ENCODE peak calls at places on chromosomes 3 and 15, in ten cellular contexts. M, U, R, L, O, S, D, I, C and G are unnamed samples.

GRCh38 chr15:29925227-29926082 is 103.2 kb upstream of the TJP1 start:
- DNase-seq in M (peak), U (peak), R (no peak), L (peak), O (peak), S (peak), D (peak), I (peak), C (peak), G (no peak)

GRCh38 chr15:85475317-85475701 is 94.9 kb downstream of the AKAP13 start:
- DNase-seq in M (no peak), U (no peak), R (no peak), L (no peak), O (no peak), S (no peak), D (no peak), I (no peak), C (no peak), G (no peak)

GRCh38 chr3:16399473-16399872 is 114.0 kb downstream of the RFTN1 start:
- DNase-seq in M (peak), U (peak), R (no peak), L (no peak), O (peak), S (peak), D (peak), I (peak), C (peak), G (no peak)

GRCh38 chr15:91140561-91140960 is 40.5 kb downstream of the SV2B start:
- DNase-seq in M (no peak), U (no peak), R (no peak), L (no peak), O (no peak), S (no peak), D (no peak), I (no peak), C (no peak), G (no peak)

GRCh38 chr3:196689941-196690660 is 21.9 kb downstream of the CEP19 start:
- DNase-seq in M (no peak), U (no peak), R (no peak), L (no peak), O (no peak), S (no peak), D (no peak), I (no peak), C (no peak), G (no peak)

GRCh38 chr3:187677604-187678003 is 7.4 kb upstream of the SST start:
- DNase-seq in M (no peak), U (no peak), R (no peak), L (no peak), O (no peak), S (peak), D (no peak), I (no peak), C (no peak), G (no peak)

GRCh38 chr15:51076898-51077564 is 17.7 kb downstream of the TNFAIP8L3 start:
- DNase-seq in M (peak), U (peak), R (peak), L (no peak), O (peak), S (peak), D (peak), I (no peak), C (no peak), G (peak)

GRCh38 chr15:101613130-101614000 is 38.8 kb downstream of the TM2D3 start:
- DNase-seq in M (peak), U (no peak), R (no peak), L (no peak), O (peak), S (peak), D (peak), I (peak), C (peak), G (peak)

GRCh38 chr3:117790256-117790987 is 1080.8 kb downstream of the TUSC7 start:
- DNase-seq in M (no peak), U (no peak), R (no peak), L (peak), O (peak), S (peak), D (no peak), I (peak), C (no peak), G (no peak)

GRCh38 chr15:76483018-76483417 is 146.4 kb downstream of the ISL2 start:
- DNase-seq in M (no peak), U (no peak), R (no peak), L (no peak), O (no peak), S (no peak), D (no peak), I (no peak), C (no peak), G (no peak)

GRCh38 chr3:193313448-193313958 is 65.0 kb downstream of the ATP13A5 start:
- DNase-seq in M (no peak), U (no peak), R (no peak), L (no peak), O (no peak), S (no peak), D (no peak), I (no peak), C (no peak), G (no peak)

GRCh38 chr3:39164414-39164813 is 11.0 kb upstream of the CSRNP1 start:
- DNase-seq in M (no peak), U (no peak), R (no peak), L (no peak), O (no peak), S (no peak), D (no peak), I (no peak), C (no peak), G (no peak)

GRCh38 chr15:101694261-101694660 is 30.0 kb downstream of the TARS3 start:
- DNase-seq in M (no peak), U (no peak), R (no peak), L (no peak), O (no peak), S (no peak), D (no peak), I (no peak), C (peak), G (no peak)

GRCh38 chr3:23540600-23540999 is 265.2 kb upstream of the UBE2E1 start:
- DNase-seq in M (no peak), U (no peak), R (no peak), L (no peak), O (no peak), S (no peak), D (no peak), I (no peak), C (no peak), G (no peak)

GRCh38 chr3:46098319-46098761 is 71.1 kb upstream of the XCR1 start:
- DNase-seq in M (no peak), U (peak), R (peak), L (no peak), O (peak), S (peak), D (peak), I (peak), C (peak), G (peak)

GRCh38 chr3:124174463-124174862 is 182.5 kb upstream of the ROPN1 start:
- DNase-seq in M (peak), U (no peak), R (peak), L (no peak), O (no peak), S (no peak), D (no peak), I (no peak), C (no peak), G (no peak)

GRCh38 chr3:94285874-94286273 is 223.0 kb downstream of the NSUN3 start:
- DNase-seq in M (no peak), U (no peak), R (no peak), L (no peak), O (no peak), S (peak), D (no peak), I (no peak), C (peak), G (no peak)

GRCh38 chr15:92377083-92377789 is 16.4 kb upstream of the ST8SIA2 start:
- DNase-seq in M (no peak), U (no peak), R (no peak), L (no peak), O (peak), S (no peak), D (peak), I (no peak), C (peak), G (peak)

GRCh38 chr3:185932213-185932612 is 5.6 kb downstream of the TRA2B start:
- DNase-seq in M (no peak), U (no peak), R (no peak), L (no peak), O (no peak), S (no peak), D (no peak), I (no peak), C (no peak), G (no peak)

GRCh38 chr3:185929192-185930151 is 8.3 kb downstream of the TRA2B start:
- DNase-seq in M (no peak), U (no peak), R (no peak), L (no peak), O (no peak), S (peak), D (no peak), I (peak), C (peak), G (no peak)

GRCh38 chr3:185933374-185933950 is 4.4 kb downstream of the TRA2B start:
- DNase-seq in M (no peak), U (no peak), R (no peak), L (no peak), O (no peak), S (no peak), D (no peak), I (no peak), C (no peak), G (no peak)

GRCh38 chr3:185930393-185931107 is 7.3 kb downstream of the TRA2B start:
- DNase-seq in M (no peak), U (no peak), R (no peak), L (no peak), O (peak), S (peak), D (no peak), I (peak), C (no peak), G (no peak)

GRCh38 chr3:185931777-185932176 is 6.0 kb downstream of the TRA2B start:
- DNase-seq in M (no peak), U (no peak), R (no peak), L (no peak), O (no peak), S (no peak), D (no peak), I (no peak), C (no peak), G (no peak)
- H3K4me3 ChIP-seq in M (peak), U (peak), R (peak), L (no peak), O (no peak), S (no peak), D (peak), I (peak), C (peak), G (peak)

DNA sequence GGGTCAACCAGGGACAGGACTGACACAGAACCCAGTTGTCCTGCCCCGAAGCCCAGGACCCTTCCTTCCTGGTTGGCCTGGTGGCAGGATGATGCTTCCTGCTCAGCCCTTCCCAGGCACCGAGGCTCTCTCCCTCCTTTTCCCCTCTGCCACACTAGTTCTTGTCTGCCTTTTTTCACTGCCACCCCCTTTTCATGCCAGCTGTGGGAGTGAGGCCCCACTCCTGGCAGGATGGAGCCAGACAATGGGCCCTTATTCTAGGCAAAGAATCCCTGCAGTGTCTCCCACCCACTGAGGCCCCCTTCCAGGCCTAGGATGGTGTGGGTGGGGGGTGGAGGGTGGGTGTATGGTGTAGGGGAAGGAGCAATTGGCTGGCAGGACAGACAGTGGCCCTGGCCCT is 1.1 kb upstream of the SCAMP5 start:
- DNase-seq in M (no peak), U (no peak), R (no peak), L (no peak), O (no peak), S (no peak), D (no peak), I (no peak), C (no peak), G (no peak)
- H3K4me3 ChIP-seq in M (no peak), U (no peak), R (no peak), L (no peak), O (no peak), S (no peak), D (no peak), I (no peak), C (no peak), G (no peak)

GRCh38 chr3:64038252-64038651 is 15.0 kb upstream of the PSMD6 start:
- DNase-seq in M (no peak), U (no peak), R (no peak), L (no peak), O (no peak), S (no peak), D (no peak), I (no peak), C (no peak), G (no peak)

GRCh38 chr3:64039972-64040733 is 16.9 kb upstream of the PSMD6 start:
- DNase-seq in M (no peak), U (no peak), R (no peak), L (no peak), O (peak), S (no peak), D (no peak), I (peak), C (no peak), G (no peak)

GRCh38 chr3:64037084-64037483 is 13.8 kb upstream of the PSMD6 start:
- DNase-seq in M (no peak), U (no peak), R (no peak), L (no peak), O (no peak), S (no peak), D (no peak), I (no peak), C (no peak), G (no peak)

GRCh38 chr3:64042952-64043351 is 19.7 kb upstream of the PSMD6 start:
- DNase-seq in M (no peak), U (no peak), R (no peak), L (no peak), O (no peak), S (no peak), D (no peak), I (no peak), C (no peak), G (no peak)

DNA sequence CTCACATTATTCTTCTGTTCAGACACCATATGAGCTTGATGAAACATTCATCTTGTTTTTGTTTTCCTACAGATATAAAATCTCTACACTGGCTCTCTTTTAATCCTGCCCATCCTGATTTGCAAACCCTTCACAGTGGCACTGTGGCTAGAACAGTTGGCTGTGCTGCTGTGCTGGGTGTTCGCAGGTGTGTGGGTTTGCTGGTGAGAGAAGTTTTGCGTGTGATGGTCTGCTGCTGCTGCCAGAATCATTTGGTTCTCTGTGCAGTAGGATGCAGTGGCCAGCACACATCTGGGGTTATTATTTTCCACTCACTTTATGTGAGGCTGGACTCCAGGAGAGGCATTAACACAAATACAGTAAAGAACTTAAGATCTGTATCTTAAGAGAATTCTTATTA is 16.0 kb upstream of the PSMD6 start:
- DNase-seq in M (no peak), U (no peak), R (no peak), L (no peak), O (no peak), S (no peak), D (no peak), I (no peak), C (no peak), G (no peak)
- H3K4me3 ChIP-seq in M (no peak), U (no peak), R (no peak), L (no peak), O (no peak), S (no peak), D (no peak), I (no peak), C (no peak), G (no peak)

GRCh38 chr15:66253643-66254363 is at the start of gene MEGF11:
- DNase-seq in M (no peak), U (no peak), R (no peak), L (no peak), O (no peak), S (peak), D (peak), I (peak), C (peak), G (no peak)
- H3K4me3 ChIP-seq in M (peak), U (peak), R (peak), L (peak), O (peak), S (peak), D (peak), I (peak), C (peak), G (peak)

GRCh38 chr3:18445421-18446066 is 20.4 kb upstream of the SATB1 start:
- DNase-seq in M (no peak), U (no peak), R (peak), L (no peak), O (no peak), S (no peak), D (no peak), I (no peak), C (no peak), G (no peak)
- H3K4me3 ChIP-seq in M (no peak), U (peak), R (peak), L (peak), O (peak), S (no peak), D (peak), I (no peak), C (peak), G (peak)

GRCh38 chr3:50181985-50182384 is 9.4 kb upstream of the GNAT1 start:
- DNase-seq in M (no peak), U (no peak), R (no peak), L (no peak), O (no peak), S (no peak), D (no peak), I (no peak), C (no peak), G (no peak)
- H3K4me3 ChIP-seq in M (no peak), U (no peak), R (no peak), L (no peak), O (no peak), S (no peak), D (no peak), I (no peak), C (no peak), G (no peak)

GRCh38 chr3:11289864-11290263 is 17.7 kb downstream of the ATG7 start:
- DNase-seq in M (no peak), U (no peak), R (no peak), L (no peak), O (no peak), S (peak), D (no peak), I (no peak), C (no peak), G (no peak)

GRCh38 chr3:11288021-11288491 is 15.9 kb downstream of the ATG7 start:
- DNase-seq in M (no peak), U (no peak), R (no peak), L (no peak), O (no peak), S (peak), D (no peak), I (peak), C (peak), G (no peak)

GRCh38 chr3:11290743-11291680 is 18.8 kb downstream of the ATG7 start:
- DNase-seq in M (no peak), U (no peak), R (no peak), L (no peak), O (peak), S (peak), D (no peak), I (peak), C (peak), G (no peak)

GRCh38 chr3:11291808-11292207 is 19.6 kb downstream of the ATG7 start:
- DNase-seq in M (no peak), U (no peak), R (no peak), L (no peak), O (no peak), S (no peak), D (no peak), I (no peak), C (no peak), G (no peak)

GRCh38 chr3:11288786-11289637 is 16.8 kb downstream of the ATG7 start:
- DNase-seq in M (no peak), U (peak), R (no peak), L (no peak), O (peak), S (peak), D (no peak), I (peak), C (peak), G (no peak)
- H3K4me3 ChIP-seq in M (no peak), U (no peak), R (no peak), L (no peak), O (no peak), S (no peak), D (peak), I (peak), C (no peak), G (no peak)

DNA sequence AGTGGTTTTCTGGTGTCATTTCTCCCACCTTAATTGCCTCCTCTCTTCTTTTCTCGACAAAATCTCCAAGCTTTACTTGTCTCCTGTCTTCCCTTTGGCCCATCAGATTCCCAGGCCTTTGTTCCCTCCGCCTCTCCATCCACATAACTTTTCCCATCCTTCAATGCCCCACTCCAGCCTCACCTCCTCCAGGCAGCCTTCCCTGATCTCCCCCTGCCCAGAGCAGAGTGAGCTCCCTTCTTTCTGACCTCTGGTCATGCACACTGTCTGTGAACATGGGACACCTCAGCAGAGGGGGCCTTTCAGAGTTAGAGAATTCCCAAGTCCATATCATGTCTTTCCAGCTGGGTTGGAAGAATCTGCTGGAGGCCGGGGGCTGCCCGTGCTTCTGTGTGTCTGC is 14.6 kb upstream of the SSUH2 start:
- DNase-seq in M (no peak), U (no peak), R (no peak), L (no peak), O (no peak), S (no peak), D (no peak), I (no peak), C (no peak), G (no peak)
- H3K4me3 ChIP-seq in M (no peak), U (no peak), R (no peak), L (no peak), O (no peak), S (no peak), D (no peak), I (no peak), C (no peak), G (no peak)